ENCODE peak calls at places on chromosomes 2 and 18, in seven cellular contexts. One of them, this sample, is unnamed. For H3K79me2 and H3K4me1, the result is how much of the 10 kb centered on the place peaks cover.

GRCh38 chr18:76465630-76466409 is 29.2 kb downstream of the ZNF516 start:
- DNase-seq in mesendoderm: no peak
- DNase-seq in K562: no peak
- DNase-seq in mammary epithelial cell: no peak
- DNase-seq in H1: no peak
- DNase-seq in HCT116: no peak
- DNase-seq in fibroblast of lung: no peak
- DNase-seq in this sample: no peak

GRCh38 chr2:20589975-20590703 is 60.8 kb downstream of the HS1BP3 start:
- DNase-seq in mammary epithelial cell: no peak
- DNase-seq in mesendoderm: no peak
- DNase-seq in K562: no peak
- DNase-seq in fibroblast of lung: peak
- DNase-seq in H1: no peak
- DNase-seq in HCT116: no peak
- DNase-seq in this sample: no peak

GRCh38 chr2:156215656-156216055 is 116.9 kb downstream of the NR4A2 start:
- DNase-seq in mesendoderm: no peak
- DNase-seq in K562: no peak
- DNase-seq in HCT116: no peak
- DNase-seq in mammary epithelial cell: no peak
- DNase-seq in H1: no peak
- DNase-seq in fibroblast of lung: peak
- DNase-seq in this sample: no peak

GRCh38 chr2:188291142-188291616 is 495 bp upstream of the GULP1 start:
- DNase-seq in HCT116: no peak
- DNase-seq in mesendoderm: peak
- DNase-seq in K562: no peak
- DNase-seq in fibroblast of lung: peak
- DNase-seq in H1: no peak
- DNase-seq in mammary epithelial cell: no peak
- DNase-seq in this sample: no peak

GRCh38 chr2:38907743-38908562 is 18.3 kb downstream of the ARHGEF33 start:
- DNase-seq in mesendoderm: no peak
- DNase-seq in mammary epithelial cell: peak
- DNase-seq in H1: no peak
- DNase-seq in K562: no peak
- DNase-seq in HCT116: no peak
- DNase-seq in fibroblast of lung: no peak
- DNase-seq in this sample: no peak

GRCh38 chr2:239663364-239663924 is 262.6 kb upstream of the HDAC4 start:
- DNase-seq in mammary epithelial cell: no peak
- DNase-seq in fibroblast of lung: no peak
- DNase-seq in HCT116: no peak
- DNase-seq in mesendoderm: no peak
- DNase-seq in H1: no peak
- DNase-seq in K562: no peak
- DNase-seq in this sample: no peak

GRCh38 chr18:50610349-50610748 is 50.5 kb downstream of the MAPK4 start:
- DNase-seq in mammary epithelial cell: no peak
- DNase-seq in mesendoderm: no peak
- DNase-seq in H1: no peak
- DNase-seq in K562: no peak
- DNase-seq in fibroblast of lung: no peak
- DNase-seq in HCT116: no peak
- DNase-seq in this sample: no peak

GRCh38 chr2:75389271-75389670 is 171.5 kb downstream of the EVA1A start:
- DNase-seq in H1: no peak
- DNase-seq in mammary epithelial cell: no peak
- DNase-seq in K562: no peak
- DNase-seq in HCT116: no peak
- DNase-seq in mesendoderm: no peak
- DNase-seq in fibroblast of lung: no peak
- DNase-seq in this sample: no peak

GRCh38 chr18:361941-362913 is 94.4 kb upstream of the THOC1 start:
- DNase-seq in HCT116: no peak
- DNase-seq in H1: no peak
- DNase-seq in mesendoderm: peak
- DNase-seq in fibroblast of lung: peak
- DNase-seq in mammary epithelial cell: no peak
- DNase-seq in K562: no peak
- DNase-seq in this sample: no peak

GRCh38 chr18:49172246-49172645 is 221.5 kb upstream of the SMAD7 start:
- DNase-seq in fibroblast of lung: no peak
- DNase-seq in mesendoderm: no peak
- DNase-seq in H1: no peak
- DNase-seq in HCT116: no peak
- DNase-seq in mammary epithelial cell: no peak
- DNase-seq in K562: no peak
- DNase-seq in this sample: no peak

GRCh38 chr2:177172034-177172880 is 40.3 kb upstream of the HNRNPA3 start:
- DNase-seq in fibroblast of lung: peak
- DNase-seq in H1: no peak
- DNase-seq in K562: no peak
- DNase-seq in mesendoderm: peak
- DNase-seq in mammary epithelial cell: peak
- DNase-seq in HCT116: peak
- DNase-seq in this sample: no peak

GRCh38 chr2:70733428-70734185 is 34.4 kb downstream of the ADD2 start:
- DNase-seq in K562: no peak
- DNase-seq in fibroblast of lung: no peak
- DNase-seq in mammary epithelial cell: no peak
- DNase-seq in H1: no peak
- DNase-seq in HCT116: no peak
- DNase-seq in mesendoderm: peak
- DNase-seq in this sample: no peak

GRCh38 chr2:217629347-217629746 is 373.4 kb downstream of the TNS1 start:
- DNase-seq in mammary epithelial cell: no peak
- DNase-seq in mesendoderm: no peak
- DNase-seq in K562: no peak
- DNase-seq in HCT116: no peak
- DNase-seq in fibroblast of lung: no peak
- DNase-seq in H1: no peak
- DNase-seq in this sample: no peak

GRCh38 chr2:199441759-199442158 is 16.0 kb downstream of the SATB2 start:
- DNase-seq in fibroblast of lung: no peak
- DNase-seq in H1: no peak
- DNase-seq in HCT116: no peak
- DNase-seq in K562: no peak
- DNase-seq in mesendoderm: no peak
- DNase-seq in mammary epithelial cell: no peak
- DNase-seq in this sample: no peak

GRCh38 chr2:33528551-33528950 is 52.1 kb downstream of the RASGRP3 start:
- DNase-seq in mammary epithelial cell: no peak
- DNase-seq in fibroblast of lung: no peak
- DNase-seq in mesendoderm: no peak
- DNase-seq in H1: no peak
- DNase-seq in HCT116: no peak
- DNase-seq in K562: no peak
- DNase-seq in this sample: no peak
- H3K9ac ChIP-seq in mammary epithelial cell: no peak
- H3K9ac ChIP-seq in fibroblast of lung: no peak
- H3K9ac ChIP-seq in mesendoderm: no peak
- H3K9ac ChIP-seq in H1: no peak
- H3K9ac ChIP-seq in HCT116: no peak
- H3K9ac ChIP-seq in K562: no peak
- H3K9ac ChIP-seq in this sample: no peak

DNA sequence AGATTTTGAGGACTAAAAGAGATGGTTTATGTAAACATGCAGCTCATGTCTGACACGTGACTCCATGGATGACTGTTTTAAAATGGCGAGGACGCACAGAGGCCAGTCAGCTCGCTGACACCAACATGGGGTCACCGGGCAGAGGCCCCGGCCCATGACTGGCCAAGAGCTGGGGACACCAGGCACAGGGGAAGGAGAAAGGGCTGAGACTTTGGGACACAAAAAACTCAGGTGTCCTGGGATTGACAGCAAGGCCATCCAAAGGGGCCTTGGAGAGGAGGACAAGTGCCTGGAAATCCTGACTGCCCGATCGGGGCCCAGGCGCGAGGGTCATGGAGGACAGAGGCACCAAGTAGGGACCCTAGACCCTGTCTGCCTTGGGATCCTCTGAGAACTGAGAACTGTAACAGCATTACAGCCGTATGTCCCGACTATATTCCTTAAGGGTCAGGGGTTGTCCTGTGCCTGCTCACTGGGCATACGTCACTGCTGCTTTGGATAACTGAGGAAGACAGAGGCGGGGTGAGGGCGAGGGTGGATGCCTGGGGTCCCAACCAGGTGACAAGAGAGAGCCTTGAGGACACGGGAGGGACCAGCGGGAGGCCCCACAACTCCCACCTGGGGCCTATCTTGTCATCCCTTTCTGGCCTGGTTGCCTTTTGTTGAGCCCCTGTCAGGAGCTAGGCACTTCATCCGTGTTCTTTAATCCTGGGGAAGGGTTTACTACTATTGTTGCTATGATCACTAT is 28.6 kb downstream of the INPP5D start:
- DNase-seq in fibroblast of lung: no peak
- DNase-seq in H1: no peak
- DNase-seq in mesendoderm: no peak
- DNase-seq in mammary epithelial cell: no peak
- DNase-seq in K562: no peak
- DNase-seq in HCT116: no peak
- DNase-seq in this sample: no peak
- H3K79me2 ChIP-seq in fibroblast of lung: under half
- H3K79me2 ChIP-seq in H1: under half
- H3K79me2 ChIP-seq in mesendoderm: under half
- H3K79me2 ChIP-seq in mammary epithelial cell: under half
- H3K79me2 ChIP-seq in K562: under half
- H3K79me2 ChIP-seq in HCT116: under half
- H3K79me2 ChIP-seq in this sample: under half

GRCh38 chr2:26597197-26597596 is 44.0 kb downstream of the CIB4 start:
- DNase-seq in HCT116: no peak
- DNase-seq in K562: no peak
- DNase-seq in mammary epithelial cell: peak
- DNase-seq in H1: no peak
- DNase-seq in fibroblast of lung: no peak
- DNase-seq in mesendoderm: no peak
- DNase-seq in this sample: no peak
- H3K4me1 ChIP-seq in HCT116: under half
- H3K4me1 ChIP-seq in K562: under half
- H3K4me1 ChIP-seq in mammary epithelial cell: under half
- H3K4me1 ChIP-seq in H1: under half
- H3K4me1 ChIP-seq in fibroblast of lung: under half
- H3K4me1 ChIP-seq in mesendoderm: under half
- H3K4me1 ChIP-seq in this sample: under half

DNA sequence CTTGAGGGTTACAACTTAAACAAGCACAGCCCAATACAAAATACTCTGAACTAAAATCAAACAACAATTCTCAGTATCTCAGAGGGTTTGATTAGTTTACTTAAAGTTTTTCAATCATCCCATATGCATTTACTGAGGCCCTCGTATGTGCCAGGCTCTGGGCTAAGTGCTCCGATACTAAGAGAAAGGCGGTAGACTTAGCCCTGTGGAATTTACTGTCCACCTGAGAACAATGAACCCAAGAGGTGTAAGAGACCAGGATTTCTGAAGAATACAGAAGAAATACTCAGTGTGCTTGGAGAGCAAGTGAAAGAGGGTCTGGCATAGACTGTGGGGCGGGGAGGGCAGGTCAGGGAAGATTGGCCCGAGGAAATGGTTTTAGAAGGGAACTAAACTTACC is 25.1 kb upstream of the SCYGR1 start:
- DNase-seq in K562: no peak
- DNase-seq in HCT116: no peak
- DNase-seq in mesendoderm: no peak
- DNase-seq in mammary epithelial cell: no peak
- DNase-seq in fibroblast of lung: no peak
- DNase-seq in H1: no peak
- DNase-seq in this sample: no peak
- H3K9ac ChIP-seq in K562: no peak
- H3K9ac ChIP-seq in HCT116: no peak
- H3K9ac ChIP-seq in mesendoderm: no peak
- H3K9ac ChIP-seq in mammary epithelial cell: no peak
- H3K9ac ChIP-seq in fibroblast of lung: no peak
- H3K9ac ChIP-seq in H1: no peak
- H3K9ac ChIP-seq in this sample: no peak